ENCODE peak calls at places on chromosome 15, in nine cellular contexts. One of them, this sample, is unnamed.

GRCh38 chr15:32683231-32683630 is 34.6 kb upstream of the GREM1 start:
- DNase-seq in stomach: no peak
- DNase-seq in CD8-positive, alpha-beta T cell: no peak
- DNase-seq in endothelial cell of umbilical vein: no peak
- DNase-seq in IMR-90: no peak
- DNase-seq in prostate gland: no peak
- DNase-seq in body of pancreas: no peak
- DNase-seq in tibial artery: no peak
- DNase-seq in right atrium auricular region: no peak
- DNase-seq in this sample: no peak

GRCh38 chr15:40871749-40872617 is 2.1 kb downstream of the RHOV start:
- DNase-seq in stomach: peak; percentile 85
- DNase-seq in CD8-positive, alpha-beta T cell: no peak
- DNase-seq in endothelial cell of umbilical vein: no peak
- DNase-seq in IMR-90: no peak
- DNase-seq in prostate gland: peak; percentile 82
- DNase-seq in body of pancreas: peak; percentile 96
- DNase-seq in tibial artery: no peak
- DNase-seq in right atrium auricular region: no peak
- DNase-seq in this sample: peak; percentile 83

GRCh38 chr15:74146277-74146800 is 16.0 kb downstream of the ISLR2 start:
- DNase-seq in stomach: no peak
- DNase-seq in CD8-positive, alpha-beta T cell: no peak
- DNase-seq in endothelial cell of umbilical vein: no peak
- DNase-seq in IMR-90: no peak
- DNase-seq in prostate gland: no peak
- DNase-seq in body of pancreas: no peak
- DNase-seq in tibial artery: no peak
- DNase-seq in right atrium auricular region: no peak
- DNase-seq in this sample: no peak

GRCh38 chr15:49876401-49877038 is 242.5 kb downstream of the ATP8B4 start:
- DNase-seq in stomach: no peak
- DNase-seq in CD8-positive, alpha-beta T cell: no peak
- DNase-seq in endothelial cell of umbilical vein: no peak
- DNase-seq in IMR-90: no peak
- DNase-seq in prostate gland: peak; percentile 6
- DNase-seq in body of pancreas: peak; percentile 34
- DNase-seq in tibial artery: peak; percentile 67
- DNase-seq in right atrium auricular region: no peak
- DNase-seq in this sample: peak; percentile 24

GRCh38 chr15:66720206-66721010 is 18.4 kb downstream of the SMAD6 start:
- DNase-seq in stomach: peak; percentile 39
- DNase-seq in CD8-positive, alpha-beta T cell: no peak
- DNase-seq in endothelial cell of umbilical vein: peak; percentile 56
- DNase-seq in IMR-90: peak; percentile 82
- DNase-seq in prostate gland: no peak
- DNase-seq in body of pancreas: no peak
- DNase-seq in tibial artery: peak; percentile 95
- DNase-seq in right atrium auricular region: peak; percentile 76
- DNase-seq in this sample: peak; percentile 67

GRCh38 chr15:34987982-34988873 is at the start of gene ZNF770:
- DNase-seq in stomach: peak; percentile 83
- DNase-seq in CD8-positive, alpha-beta T cell: peak; percentile 93
- DNase-seq in endothelial cell of umbilical vein: peak; percentile 82
- DNase-seq in IMR-90: peak; percentile 75
- DNase-seq in prostate gland: peak; percentile 60
- DNase-seq in body of pancreas: peak; percentile 83
- DNase-seq in tibial artery: peak; percentile 85
- DNase-seq in right atrium auricular region: peak; percentile 79
- DNase-seq in this sample: peak; percentile 93

GRCh38 chr15:81899730-81900129 is 146.1 kb downstream of the MEX3B start:
- DNase-seq in stomach: no peak
- DNase-seq in CD8-positive, alpha-beta T cell: no peak
- DNase-seq in endothelial cell of umbilical vein: no peak
- DNase-seq in IMR-90: no peak
- DNase-seq in prostate gland: no peak
- DNase-seq in body of pancreas: no peak
- DNase-seq in tibial artery: no peak
- DNase-seq in right atrium auricular region: no peak
- DNase-seq in this sample: no peak

GRCh38 chr15:20356444-20357138 is 185.0 kb downstream of the GOLGA6L6 start:
- DNase-seq in stomach: peak; percentile 63
- DNase-seq in CD8-positive, alpha-beta T cell: peak; percentile 93
- DNase-seq in endothelial cell of umbilical vein: no peak
- DNase-seq in IMR-90: no peak
- DNase-seq in prostate gland: peak; percentile 13
- DNase-seq in body of pancreas: peak; percentile 69
- DNase-seq in tibial artery: peak; percentile 66
- DNase-seq in right atrium auricular region: peak; percentile 66
- DNase-seq in this sample: no peak

GRCh38 chr15:33451385-33451784 is 140.6 kb downstream of the RYR3 start:
- DNase-seq in stomach: no peak
- DNase-seq in CD8-positive, alpha-beta T cell: no peak
- DNase-seq in endothelial cell of umbilical vein: no peak
- DNase-seq in IMR-90: no peak
- DNase-seq in prostate gland: no peak
- DNase-seq in body of pancreas: no peak
- DNase-seq in tibial artery: no peak
- DNase-seq in right atrium auricular region: no peak
- DNase-seq in this sample: no peak

GRCh38 chr15:79960502-79961217 is 10.3 kb downstream of the BCL2A1 start:
- DNase-seq in stomach: no peak
- DNase-seq in CD8-positive, alpha-beta T cell: no peak
- DNase-seq in endothelial cell of umbilical vein: no peak
- DNase-seq in IMR-90: peak; percentile 28
- DNase-seq in prostate gland: no peak
- DNase-seq in body of pancreas: no peak
- DNase-seq in tibial artery: no peak
- DNase-seq in right atrium auricular region: no peak
- DNase-seq in this sample: no peak

GRCh38 chr15:89447676-89448075 is 48.7 kb downstream of the RHCG start:
- DNase-seq in stomach: no peak
- DNase-seq in CD8-positive, alpha-beta T cell: no peak
- DNase-seq in endothelial cell of umbilical vein: no peak
- DNase-seq in IMR-90: no peak
- DNase-seq in prostate gland: no peak
- DNase-seq in body of pancreas: no peak
- DNase-seq in tibial artery: no peak
- DNase-seq in right atrium auricular region: no peak
- DNase-seq in this sample: no peak

GRCh38 chr15:83088876-83089275 is 18.6 kb upstream of the TM6SF1 start:
- DNase-seq in stomach: no peak
- DNase-seq in CD8-positive, alpha-beta T cell: no peak
- DNase-seq in endothelial cell of umbilical vein: no peak
- DNase-seq in IMR-90: no peak
- DNase-seq in prostate gland: no peak
- DNase-seq in body of pancreas: no peak
- DNase-seq in tibial artery: no peak
- DNase-seq in right atrium auricular region: no peak
- DNase-seq in this sample: no peak

GRCh38 chr15:78422571-78423340 is 15.3 kb upstream of the IREB2 start:
- DNase-seq in stomach: peak; percentile 72
- DNase-seq in CD8-positive, alpha-beta T cell: peak; percentile 74
- DNase-seq in endothelial cell of umbilical vein: peak; percentile 71
- DNase-seq in IMR-90: peak; percentile 45
- DNase-seq in prostate gland: peak; percentile 48
- DNase-seq in body of pancreas: peak; percentile 66
- DNase-seq in tibial artery: no peak
- DNase-seq in right atrium auricular region: peak; percentile 70
- DNase-seq in this sample: peak; percentile 80

GRCh38 chr15:65081270-65081669 is 4.7 kb downstream of the KBTBD13 start:
- DNase-seq in stomach: no peak
- DNase-seq in CD8-positive, alpha-beta T cell: no peak
- DNase-seq in endothelial cell of umbilical vein: no peak
- DNase-seq in IMR-90: no peak
- DNase-seq in prostate gland: no peak
- DNase-seq in body of pancreas: no peak
- DNase-seq in tibial artery: peak; percentile 65
- DNase-seq in right atrium auricular region: no peak
- DNase-seq in this sample: no peak
- H3K4me1 ChIP-seq in stomach: peaks cover 45% of the 10 kb centered on the region
- H3K4me1 ChIP-seq in CD8-positive, alpha-beta T cell: peaks cover 14% of the 10 kb centered on the region
- H3K4me1 ChIP-seq in endothelial cell of umbilical vein: no peaks in the 10 kb centered on the region
- H3K4me1 ChIP-seq in IMR-90: peaks cover 19% of the 10 kb centered on the region
- H3K4me1 ChIP-seq in prostate gland: no peaks in the 10 kb centered on the region
- H3K4me1 ChIP-seq in body of pancreas: peaks cover 10% of the 10 kb centered on the region
- H3K4me1 ChIP-seq in tibial artery: peaks cover 96% of the 10 kb centered on the region
- H3K4me1 ChIP-seq in right atrium auricular region: peaks cover 68% of the 10 kb centered on the region
- H3K4me1 ChIP-seq in this sample: peaks cover 25% of the 10 kb centered on the region

DNA sequence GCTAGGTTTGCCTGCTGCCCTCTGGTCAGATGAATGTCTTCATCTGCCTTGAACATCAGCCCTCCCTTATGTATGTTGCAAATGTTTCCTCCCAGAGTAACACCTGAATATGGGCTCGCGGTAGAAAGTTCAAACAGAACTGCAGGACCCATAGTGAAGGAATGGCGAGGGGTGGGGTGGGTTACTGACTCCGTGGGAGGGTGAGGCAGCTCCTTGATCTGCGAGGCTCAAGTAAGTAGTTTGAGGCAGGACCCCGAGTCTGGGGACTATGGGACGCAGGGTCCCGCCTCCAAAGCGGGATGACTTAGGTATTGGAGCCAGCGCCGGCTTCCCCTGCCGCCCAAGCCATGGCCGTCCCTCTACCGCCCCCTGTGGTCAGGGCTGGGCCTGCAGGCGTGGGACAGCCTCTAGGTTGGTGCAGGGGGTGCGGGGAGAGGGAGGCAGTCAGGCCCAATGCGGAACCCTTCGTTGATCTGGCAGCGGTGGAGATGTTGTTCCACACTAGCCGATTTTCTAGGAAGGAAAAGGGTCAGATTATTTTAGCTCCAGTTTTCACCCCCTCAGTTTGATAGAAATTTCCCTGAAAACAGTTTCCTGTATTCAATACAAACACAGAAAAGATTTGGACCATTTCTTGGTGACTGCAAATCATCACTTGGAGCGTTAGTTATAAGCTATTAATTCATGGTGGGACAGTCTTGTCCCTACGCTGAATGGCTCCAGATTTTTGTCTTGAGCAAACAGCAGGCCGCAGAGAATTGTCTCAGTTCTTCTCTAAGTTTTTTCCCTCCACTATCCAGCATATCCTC is 72.3 kb downstream of the CORO2B start:
- DNase-seq in stomach: peak; percentile 61
- DNase-seq in CD8-positive, alpha-beta T cell: peak; percentile 52
- DNase-seq in endothelial cell of umbilical vein: peak; percentile 45
- DNase-seq in IMR-90: no peak
- DNase-seq in prostate gland: no peak
- DNase-seq in body of pancreas: peak; percentile 70
- DNase-seq in tibial artery: peak; percentile 67
- DNase-seq in right atrium auricular region: no peak
- DNase-seq in this sample: peak; percentile 70
- TF ChIP-seq CTCF in stomach: no peak
- TF ChIP-seq CTCF in CD8-positive, alpha-beta T cell: peak; percentile 47
- TF ChIP-seq CTCF in endothelial cell of umbilical vein: peak; percentile 93
- TF ChIP-seq CTCF in IMR-90: peak; percentile 53
- TF ChIP-seq CTCF in prostate gland: peak; percentile 25
- TF ChIP-seq CTCF in body of pancreas: peak; percentile 73
- TF ChIP-seq CTCF in tibial artery: peak; percentile 56
- TF ChIP-seq CTCF in right atrium auricular region: peak; percentile 60
- TF ChIP-seq CTCF in this sample: peak; percentile 61

GRCh38 chr15:70491183-70491621 is 272.2 kb downstream of the UACA start:
- DNase-seq in stomach: no peak
- DNase-seq in CD8-positive, alpha-beta T cell: no peak
- DNase-seq in endothelial cell of umbilical vein: no peak
- DNase-seq in IMR-90: peak; percentile 71
- DNase-seq in prostate gland: no peak
- DNase-seq in body of pancreas: no peak
- DNase-seq in tibial artery: no peak
- DNase-seq in right atrium auricular region: no peak
- DNase-seq in this sample: no peak

GRCh38 chr15:70488941-70489848 is 274.2 kb downstream of the UACA start:
- DNase-seq in stomach: no peak
- DNase-seq in CD8-positive, alpha-beta T cell: no peak
- DNase-seq in endothelial cell of umbilical vein: no peak
- DNase-seq in IMR-90: no peak
- DNase-seq in prostate gland: no peak
- DNase-seq in body of pancreas: no peak
- DNase-seq in tibial artery: no peak
- DNase-seq in right atrium auricular region: no peak
- DNase-seq in this sample: no peak

GRCh38 chr15:70490838-70491155 is 272.6 kb downstream of the UACA start:
- DNase-seq in stomach: no peak
- DNase-seq in CD8-positive, alpha-beta T cell: no peak
- DNase-seq in endothelial cell of umbilical vein: no peak
- DNase-seq in IMR-90: no peak
- DNase-seq in prostate gland: no peak
- DNase-seq in body of pancreas: no peak
- DNase-seq in tibial artery: no peak
- DNase-seq in right atrium auricular region: no peak
- DNase-seq in this sample: no peak

GRCh38 chr15:70491641-70492040 is 271.7 kb downstream of the UACA start:
- DNase-seq in stomach: no peak
- DNase-seq in CD8-positive, alpha-beta T cell: no peak
- DNase-seq in endothelial cell of umbilical vein: no peak
- DNase-seq in IMR-90: no peak
- DNase-seq in prostate gland: no peak
- DNase-seq in body of pancreas: no peak
- DNase-seq in tibial artery: no peak
- DNase-seq in right atrium auricular region: no peak
- DNase-seq in this sample: no peak

DNA sequence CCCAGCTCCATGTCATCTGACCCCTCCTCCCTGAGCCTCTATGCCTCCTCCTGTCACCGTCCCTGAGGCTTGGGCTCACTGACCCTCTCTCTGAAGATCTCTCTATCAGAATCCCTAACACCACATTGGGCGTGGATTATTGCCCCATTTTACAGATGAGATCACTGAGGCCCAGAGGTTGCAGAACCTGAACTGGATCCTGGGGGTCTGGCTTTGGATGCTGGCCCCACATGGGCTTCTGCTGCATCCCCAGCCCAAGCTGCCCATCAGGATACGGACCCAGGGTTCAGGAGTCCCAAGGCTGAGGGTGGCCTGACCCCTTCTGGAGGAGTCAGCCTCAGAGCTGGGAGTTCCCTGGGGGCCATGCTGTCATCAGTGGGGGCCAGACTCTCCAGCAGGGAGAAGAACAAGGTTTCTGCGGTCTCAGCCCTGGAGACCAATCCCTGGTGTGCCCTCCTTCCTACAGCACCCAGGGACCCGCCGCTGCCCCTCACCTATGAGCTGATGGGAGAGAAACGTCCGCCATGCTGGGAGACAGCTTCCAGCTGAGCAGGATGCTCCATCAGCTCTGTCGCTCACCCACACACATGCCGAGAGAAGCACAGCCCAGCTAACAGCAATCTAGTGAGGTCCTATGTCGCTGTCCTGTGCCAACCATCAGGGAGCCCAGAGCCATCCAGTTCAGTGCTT is 273.1 kb downstream of the UACA start:
- DNase-seq in stomach: no peak
- DNase-seq in CD8-positive, alpha-beta T cell: no peak
- DNase-seq in endothelial cell of umbilical vein: no peak
- DNase-seq in IMR-90: no peak
- DNase-seq in prostate gland: no peak
- DNase-seq in body of pancreas: no peak
- DNase-seq in tibial artery: no peak
- DNase-seq in right atrium auricular region: no peak
- DNase-seq in this sample: no peak
- H3K4me1 ChIP-seq in stomach: peaks cover 26% of the 10 kb centered on the region
- H3K4me1 ChIP-seq in CD8-positive, alpha-beta T cell: peaks cover 69% of the 10 kb centered on the region
- H3K4me1 ChIP-seq in endothelial cell of umbilical vein: peaks cover 8% of the 10 kb centered on the region
- H3K4me1 ChIP-seq in IMR-90: peaks cover 43% of the 10 kb centered on the region
- H3K4me1 ChIP-seq in prostate gland: no peaks in the 10 kb centered on the region
- H3K4me1 ChIP-seq in body of pancreas: peaks cover 7% of the 10 kb centered on the region
- H3K4me1 ChIP-seq in tibial artery: peaks cover 17% of the 10 kb centered on the region
- H3K4me1 ChIP-seq in right atrium auricular region: no peaks in the 10 kb centered on the region
- H3K4me1 ChIP-seq in this sample: peaks cover 32% of the 10 kb centered on the region

GRCh38 chr15:59642351-59642750 is 15.0 kb downstream of the GTF2A2 start:
- DNase-seq in stomach: no peak
- DNase-seq in CD8-positive, alpha-beta T cell: no peak
- DNase-seq in endothelial cell of umbilical vein: no peak
- DNase-seq in IMR-90: no peak
- DNase-seq in prostate gland: no peak
- DNase-seq in body of pancreas: no peak
- DNase-seq in tibial artery: no peak
- DNase-seq in right atrium auricular region: no peak
- DNase-seq in this sample: no peak
- TF ChIP-seq CTCF in stomach: no peak
- TF ChIP-seq CTCF in CD8-positive, alpha-beta T cell: peak; percentile 21
- TF ChIP-seq CTCF in endothelial cell of umbilical vein: peak; percentile 8
- TF ChIP-seq CTCF in IMR-90: no peak
- TF ChIP-seq CTCF in prostate gland: no peak
- TF ChIP-seq CTCF in body of pancreas: no peak
- TF ChIP-seq CTCF in tibial artery: no peak
- TF ChIP-seq CTCF in right atrium auricular region: no peak
- TF ChIP-seq CTCF in this sample: peak; percentile 26

This sample was measured in hepatocyte.